ENCODE peak calls at places on chromosomes 1 and 21, in four cellular contexts. J is suprapubic skin; L is CD8-positive, alpha-beta memory T cell; C is AG04450. A is an unnamed sample.

GRCh38 chr1:35808376-35809155 is 750 bp downstream of the AGO4 start:
- DNase-seq in J (peak), L (no peak), C (no peak), A (peak)

GRCh38 chr1:95002167-95002566 is 70.6 kb downstream of the ALG14 start:
- DNase-seq in J (no peak), L (no peak), C (no peak), A (no peak)

GRCh38 chr1:228212966-228213844 is 5.4 kb downstream of the OBSCN start:
- DNase-seq in J (peak), L (peak), C (peak), A (peak)

GRCh38 chr1:28308750-28309149 is 20.1 kb upstream of the MED18 start:
- DNase-seq in J (no peak), L (no peak), C (no peak), A (no peak)

GRCh38 chr1:198880818-198881597 is 242.2 kb downstream of the PTPRC start:
- DNase-seq in J (no peak), L (no peak), C (peak), A (no peak)

GRCh38 chr1:6440198-6441126 is 15.9 kb downstream of the ESPN start:
- DNase-seq in J (no peak), L (peak), C (no peak), A (no peak)

GRCh38 chr1:119409731-119410130 is 5.2 kb upstream of the HSD3B2 start:
- DNase-seq in J (no peak), L (no peak), C (no peak), A (no peak)

GRCh38 chr1:229101475-229101874 is 169.4 kb upstream of the RAB4A start:
- DNase-seq in J (no peak), L (no peak), C (no peak), A (peak)

GRCh38 chr1:226233293-226233692 is 9.8 kb downstream of the MIXL1 start:
- DNase-seq in J (no peak), L (no peak), C (no peak), A (no peak)

GRCh38 chr1:86933562-86934377 is 19.3 kb downstream of the HS2ST1 start:
- DNase-seq in J (no peak), L (no peak), C (no peak), A (no peak)

GRCh38 chr1:53592521-53592982 is 133.4 kb downstream of the DMRTB1 start:
- DNase-seq in J (peak), L (no peak), C (peak), A (no peak)

GRCh38 chr1:3346478-3346877 is 108.0 kb upstream of the ARHGEF16 start:
- DNase-seq in J (no peak), L (no peak), C (no peak), A (no peak)

GRCh38 chr21:26717146-26717739 is 128.0 kb downstream of the ADAMTS1 start:
- DNase-seq in J (no peak), L (no peak), C (no peak), A (no peak)

GRCh38 chr1:232426801-232427200 is 203.1 kb downstream of the SIPA1L2 start:
- DNase-seq in J (no peak), L (no peak), C (peak), A (no peak)

GRCh38 chr1:43235040-43235439 is 34.7 kb upstream of the TMEM125 start:
- DNase-seq in J (no peak), L (no peak), C (no peak), A (no peak)

GRCh38 chr1:212638419-212639151 is 30.0 kb downstream of the ATF3 start:
- DNase-seq in J (peak), L (no peak), C (no peak), A (no peak)

GRCh38 chr1:111032295-111032897 is 68.7 kb upstream of the LRIF1 start:
- DNase-seq in J (no peak), L (peak), C (no peak), A (no peak)

GRCh38 chr1:205787287-205787916 is 12.1 kb upstream of the RAB29 start:
- DNase-seq in J (no peak), L (no peak), C (no peak), A (no peak)

GRCh38 chr1:167499657-167500056 is 18.7 kb downstream of the CD247 start:
- DNase-seq in J (no peak), L (no peak), C (no peak), A (no peak)

GRCh38 chr1:226722240-226722900 is 16.7 kb downstream of the ITPKB start:
- DNase-seq in J (peak), L (no peak), C (no peak), A (no peak)

GRCh38 chr1:241221319-241221718 is 135.7 kb downstream of the RGS7 start:
- DNase-seq in J (no peak), L (no peak), C (no peak), A (no peak)

GRCh38 chr1:157932082-157932481 is 61.4 kb upstream of the KIRREL1 start:
- DNase-seq in J (no peak), L (no peak), C (no peak), A (no peak)

GRCh38 chr1:224308064-224308463 is 21.9 kb downstream of the NVL start:
- DNase-seq in J (no peak), L (no peak), C (no peak), A (no peak)

GRCh38 chr1:224317383-224318045 is 12.5 kb downstream of the NVL start:
- DNase-seq in J (no peak), L (no peak), C (no peak), A (no peak)

DNA sequence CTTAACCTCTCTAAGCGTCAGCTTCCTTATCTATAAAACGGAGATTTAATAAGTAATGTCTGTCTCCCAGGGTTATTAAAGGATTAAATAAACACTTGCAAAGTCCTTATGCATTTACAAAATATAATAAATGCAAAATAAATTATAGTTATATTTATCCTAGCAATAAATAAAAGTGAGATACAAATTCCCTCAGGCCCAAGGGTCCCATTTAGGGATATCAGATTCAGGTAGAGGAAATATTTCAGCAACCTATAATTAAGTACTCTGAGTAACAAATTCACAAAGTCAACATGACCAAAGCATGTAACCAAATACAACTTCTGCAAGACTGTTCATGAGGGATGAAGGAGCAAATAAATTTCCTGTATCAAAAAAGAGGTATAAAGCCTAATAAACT is 17.9 kb downstream of the NVL start:
- DNase-seq in J (no peak), L (no peak), C (no peak), A (no peak)
- H3K27ac ChIP-seq in J (no peak), L (no peak), C (no peak), A (no peak)

GRCh38 chr1:30801826-30802198 is 44.2 kb upstream of the LAPTM5 start:
- DNase-seq in J (peak), L (peak), C (no peak), A (peak)
- H3K27ac ChIP-seq in J (no peak), L (no peak), C (no peak), A (no peak)

DNA sequence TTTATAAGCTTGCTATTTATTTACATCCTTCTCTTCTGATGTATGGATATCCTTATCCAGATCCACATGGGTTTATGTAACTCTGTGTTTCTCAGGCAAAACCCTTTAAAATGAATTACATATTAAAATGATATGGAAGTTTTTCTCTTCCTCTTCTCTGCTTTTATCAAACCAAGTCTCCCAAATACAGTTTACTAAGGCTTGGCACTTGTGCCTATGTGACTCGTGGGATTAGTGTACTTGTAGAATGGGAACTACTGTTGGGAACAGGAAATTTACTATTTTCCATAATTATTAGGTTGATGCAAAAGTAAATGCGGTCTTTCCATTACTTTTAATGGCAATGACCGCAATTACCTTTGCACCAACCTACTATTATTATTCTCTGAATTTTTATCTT is 14.8 kb downstream of the SIM2 start:
- DNase-seq in J (no peak), L (no peak), C (no peak), A (no peak)
- H3K27ac ChIP-seq in J (no peak), L (no peak), C (no peak), A (no peak)

GRCh38 chr1:182259963-182260362 is 131.6 kb downstream of the GLUL start:
- DNase-seq in J (no peak), L (no peak), C (no peak), A (no peak)

GRCh38 chr1:182260516-182260915 is 131.1 kb downstream of the GLUL start:
- DNase-seq in J (no peak), L (no peak), C (no peak), A (no peak)

GRCh38 chr1:182257369-182258063 is 134.1 kb downstream of the GLUL start:
- DNase-seq in J (no peak), L (no peak), C (no peak), A (no peak)

GRCh38 chr1:182261655-182262054 is 129.9 kb downstream of the GLUL start:
- DNase-seq in J (no peak), L (no peak), C (no peak), A (no peak)

GRCh38 chr1:182259229-182259872 is 132.2 kb downstream of the GLUL start:
- DNase-seq in J (peak), L (peak), C (no peak), A (peak)
- H3K27ac ChIP-seq in J (peak), L (peak), C (no peak), A (peak)

GRCh38 chr1:201734776-201735175 is 94.2 kb upstream of the IPO9 start:
- DNase-seq in J (no peak), L (no peak), C (no peak), A (no peak)
- H3K27ac ChIP-seq in J (no peak), L (no peak), C (no peak), A (peak)

GRCh38 chr1:209617755-209618154 is 34.2 kb downstream of the CAMK1G start:
- DNase-seq in J (no peak), L (no peak), C (no peak), A (no peak)
- H3K27ac ChIP-seq in J (no peak), L (no peak), C (no peak), A (no peak)

DNA sequence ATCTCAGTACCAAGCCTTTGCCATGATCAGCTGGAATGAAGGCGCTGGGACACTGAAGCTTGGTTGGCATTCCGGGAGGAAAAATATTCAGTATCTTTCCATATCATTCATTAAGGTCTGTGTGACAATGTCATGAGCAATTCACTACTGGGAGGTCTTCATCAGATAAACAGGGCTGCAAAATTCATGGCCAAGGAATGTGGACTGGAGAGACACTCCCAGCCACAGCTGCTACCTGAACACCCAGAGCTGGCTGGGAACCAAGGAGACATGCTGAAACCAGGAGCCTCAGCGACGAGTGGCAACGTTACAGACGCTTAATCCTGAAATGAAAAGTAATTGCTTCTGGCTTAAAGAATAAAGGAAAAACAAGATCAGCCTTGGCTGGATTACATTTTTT is 30.6 kb upstream of the DDAH1 start:
- DNase-seq in J (no peak), L (no peak), C (no peak), A (no peak)
- H3K27ac ChIP-seq in J (peak), L (no peak), C (no peak), A (no peak)

GRCh38 chr1:10252508-10252907 is 42.1 kb downstream of the KIF1B start:
- DNase-seq in J (no peak), L (no peak), C (no peak), A (no peak)

GRCh38 chr1:10253149-10253548 is 42.8 kb downstream of the KIF1B start:
- DNase-seq in J (no peak), L (no peak), C (no peak), A (no peak)

GRCh38 chr1:10251325-10252103 is 41.1 kb downstream of the KIF1B start:
- DNase-seq in J (no peak), L (no peak), C (no peak), A (no peak)

GRCh38 chr1:10250663-10251062 is 40.3 kb downstream of the KIF1B start:
- DNase-seq in J (no peak), L (no peak), C (no peak), A (no peak)

DNA sequence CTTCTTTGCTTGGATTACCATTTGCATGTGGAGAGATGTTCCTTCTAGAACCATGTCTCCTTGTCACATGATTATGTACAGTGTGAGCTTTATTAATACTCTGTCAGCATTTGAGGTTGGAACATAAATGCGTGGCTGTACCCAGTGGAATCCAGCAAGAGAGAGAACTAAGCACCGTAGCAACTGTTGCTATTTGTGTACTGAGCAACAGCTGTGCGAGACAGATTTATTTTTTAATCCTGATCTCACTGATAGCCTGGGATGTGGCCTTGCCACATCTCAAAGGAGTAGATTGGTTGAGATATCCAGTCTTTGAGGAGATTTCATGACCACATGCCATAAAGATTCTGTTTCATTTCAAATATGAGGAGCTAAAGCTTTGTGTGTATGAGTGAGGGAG is 43.4 kb downstream of the KIF1B start:
- DNase-seq in J (no peak), L (no peak), C (peak), A (no peak)
- H3K27ac ChIP-seq in J (peak), L (no peak), C (peak), A (peak)